ENCODE peak calls at places on chromosomes 4 and X, in five cellular contexts. C is HAP-1, I is right atrium auricular region, A is IMR-90, E is ascending aorta. L is an unnamed sample. For H3K4me1, the result is how much of the 10 kb centered on the place peaks cover.

GRCh38 chr4:184406915-184407314 is 67.4 kb downstream of the IRF2 start:
- DNase-seq in C (no peak), I (no peak), A (no peak), E (no peak), L (no peak)

GRCh38 chrX:317424-318067 is 1.1 kb downstream of the GTPBP6 start:
- DNase-seq in C (no peak), I (no peak), A (no peak), E (no peak), L (no peak)

GRCh38 chrX:65674351-65674893 is 7.0 kb downstream of the MSN start:
- DNase-seq in C (no peak), I (no peak), A (peak), E (no peak), L (no peak)

GRCh38 chr4:135238940-135239339 is 1037.4 kb upstream of the PABPC4L start:
- DNase-seq in C (no peak), I (no peak), A (no peak), E (no peak), L (no peak)

GRCh38 chrX:101813200-101813599 is 118.6 kb downstream of the ZMAT1 start:
- DNase-seq in C (no peak), I (no peak), A (no peak), E (no peak), L (no peak)

GRCh38 chr4:107247738-107248137 is 211.6 kb upstream of the DKK2 start:
- DNase-seq in C (no peak), I (no peak), A (no peak), E (no peak), L (no peak)

GRCh38 chr4:26047795-26048194 is 133.8 kb downstream of the SMIM20 start:
- DNase-seq in C (no peak), I (no peak), A (no peak), E (no peak), L (no peak)

GRCh38 chr4:153152453-153153338 is 51.5 kb upstream of the TRIM2 start:
- DNase-seq in C (peak), I (no peak), A (peak), E (no peak), L (peak)

GRCh38 chr4:82376109-82376508 is 2.3 kb upstream of the HNRNPD start:
- DNase-seq in C (no peak), I (no peak), A (no peak), E (no peak), L (no peak)
- H3K4me3 ChIP-seq in C (no peak), I (no peak), A (no peak), E (no peak), L (no peak)

GRCh38 chr4:140236649-140237160 is 82.7 kb upstream of the MAML3 start:
- DNase-seq in C (no peak), I (no peak), A (peak), E (no peak), L (no peak)
- H3K4me1 ChIP-seq in C (under half), I (under half), A (under half), E (under half), L (half or more)

GRCh38 chr4:6584865-6585264 is 9.9 kb downstream of the MAN2B2 start:
- DNase-seq in C (no peak), I (no peak), A (no peak), E (no peak), L (no peak)
- H3K4me3 ChIP-seq in C (no peak), I (no peak), A (no peak), E (no peak), L (no peak)

GRCh38 chrX:154731881-154732280 is 19.0 kb downstream of the GAB3 start:
- DNase-seq in C (no peak), I (no peak), A (peak), E (no peak), L (no peak)

GRCh38 chrX:154729439-154729838 is 21.4 kb downstream of the GAB3 start:
- DNase-seq in C (no peak), I (no peak), A (no peak), E (no peak), L (no peak)

GRCh38 chrX:154730271-154730883 is 20.5 kb downstream of the GAB3 start:
- DNase-seq in C (no peak), I (peak), A (peak), E (no peak), L (no peak)

GRCh38 chrX:154732421-154733071 is 18.3 kb downstream of the GAB3 start:
- DNase-seq in C (no peak), I (no peak), A (peak), E (no peak), L (no peak)

DNA sequence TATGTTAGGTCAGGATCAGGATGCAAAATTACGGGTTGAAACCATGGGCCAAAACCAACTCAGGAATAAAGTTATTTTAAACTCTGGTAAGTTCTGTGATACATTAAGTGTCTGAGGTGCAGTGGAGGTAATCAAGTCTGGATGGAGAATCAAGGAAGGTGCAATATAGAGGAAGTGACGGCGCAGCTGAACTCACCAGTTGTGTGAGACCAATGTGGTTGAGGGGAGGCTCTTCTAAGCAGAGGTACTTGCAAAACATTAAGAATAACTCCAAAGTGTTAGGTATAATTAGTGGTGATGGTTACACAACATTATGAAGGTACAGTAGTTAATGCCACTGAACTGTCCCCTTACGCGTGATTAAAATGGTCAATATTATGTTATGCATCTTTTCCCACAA is 19.7 kb downstream of the GAB3 start:
- DNase-seq in C (no peak), I (no peak), A (no peak), E (no peak), L (no peak)
- H3K4me1 ChIP-seq in C (under half), I (under half), A (under half), E (half or more), L (under half)

GRCh38 chrX:71536285-71536684 is 3.4 kb downstream of the OGT start:
- DNase-seq in C (no peak), I (no peak), A (no peak), E (no peak), L (no peak)
- H3K4me3 ChIP-seq in C (peak), I (peak), A (peak), E (peak), L (peak)

GRCh38 chr4:81426770-81427604 is 44.7 kb downstream of the RASGEF1B start:
- DNase-seq in C (no peak), I (no peak), A (peak), E (no peak), L (no peak)
- H3K4me1 ChIP-seq in C (under half), I (under half), A (under half), E (under half), L (under half)

GRCh38 chrX:47078129-47079043 is at the start of gene RGN:
- DNase-seq in C (no peak), I (no peak), A (no peak), E (no peak), L (no peak)
- H3K4me3 ChIP-seq in C (no peak), I (peak), A (no peak), E (peak), L (no peak)

GRCh38 chr4:168411318-168412150 is 68.8 kb downstream of the DDX60L start:
- DNase-seq in C (no peak), I (no peak), A (peak), E (no peak), L (no peak)
- H3K4me1 ChIP-seq in C (under half), I (under half), A (under half), E (under half), L (under half)

L was measured in Karpas-422.